ENCODE peak calls at places on chromosomes 7 and 10, in four cellular contexts. One of them, this sample, is unnamed.

GRCh38 chr7:13742719-13743640 is 246.5 kb downstream of the ETV1 start:
- DNase-seq in astrocyte of the cerebellum: peak
- DNase-seq in Peyer's patch: peak
- DNase-seq in PC-3: peak
- DNase-seq in this sample: peak

GRCh38 chr7:69603937-69604494 is 5.7 kb downstream of the AUTS2 start:
- DNase-seq in astrocyte of the cerebellum: no peak
- DNase-seq in Peyer's patch: no peak
- DNase-seq in PC-3: no peak
- DNase-seq in this sample: peak

GRCh38 chr7:102248456-102249395 is 37.9 kb upstream of the SH2B2 start:
- DNase-seq in astrocyte of the cerebellum: no peak
- DNase-seq in Peyer's patch: no peak
- DNase-seq in PC-3: no peak
- DNase-seq in this sample: no peak

GRCh38 chr7:132915652-132916051 is 166.2 kb downstream of the CHCHD3 start:
- DNase-seq in astrocyte of the cerebellum: no peak
- DNase-seq in Peyer's patch: no peak
- DNase-seq in PC-3: no peak
- DNase-seq in this sample: no peak

GRCh38 chr10:97037365-97038361 is 148.1 kb downstream of the SLIT1 start:
- DNase-seq in astrocyte of the cerebellum: peak
- DNase-seq in Peyer's patch: peak
- DNase-seq in PC-3: peak
- DNase-seq in this sample: peak

GRCh38 chr10:34343764-34344163 is 471.3 kb downstream of the PARD3 start:
- DNase-seq in astrocyte of the cerebellum: no peak
- DNase-seq in Peyer's patch: no peak
- DNase-seq in PC-3: peak
- DNase-seq in this sample: no peak

GRCh38 chr7:142887282-142888015 is 1.9 kb upstream of the TRPV6 start:
- DNase-seq in astrocyte of the cerebellum: no peak
- DNase-seq in Peyer's patch: peak
- DNase-seq in PC-3: no peak
- DNase-seq in this sample: no peak

GRCh38 chr7:27442446-27442845 is 199.8 kb downstream of the EVX1 start:
- DNase-seq in astrocyte of the cerebellum: no peak
- DNase-seq in Peyer's patch: no peak
- DNase-seq in PC-3: peak
- DNase-seq in this sample: no peak

GRCh38 chr10:83605783-83606182 is 533.5 kb upstream of the GHITM start:
- DNase-seq in astrocyte of the cerebellum: no peak
- DNase-seq in Peyer's patch: no peak
- DNase-seq in PC-3: no peak
- DNase-seq in this sample: no peak

GRCh38 chr7:158057446-158057845 is 530.2 kb downstream of the PTPRN2 start:
- DNase-seq in astrocyte of the cerebellum: no peak
- DNase-seq in Peyer's patch: no peak
- DNase-seq in PC-3: no peak
- DNase-seq in this sample: no peak

GRCh38 chr7:13682626-13683025 is 306.8 kb downstream of the ETV1 start:
- DNase-seq in astrocyte of the cerebellum: no peak
- DNase-seq in Peyer's patch: no peak
- DNase-seq in PC-3: no peak
- DNase-seq in this sample: no peak

GRCh38 chr7:93890464-93891068 is at the start of gene TFPI2:
- DNase-seq in astrocyte of the cerebellum: no peak
- DNase-seq in Peyer's patch: no peak
- DNase-seq in PC-3: peak
- DNase-seq in this sample: peak

GRCh38 chr7:121753965-121754364 is 119.0 kb upstream of the PTPRZ1 start:
- DNase-seq in astrocyte of the cerebellum: no peak
- DNase-seq in Peyer's patch: no peak
- DNase-seq in PC-3: no peak
- DNase-seq in this sample: no peak

GRCh38 chr7:37494940-37495339 is 46.3 kb upstream of the ELMO1 start:
- DNase-seq in astrocyte of the cerebellum: no peak
- DNase-seq in Peyer's patch: no peak
- DNase-seq in PC-3: no peak
- DNase-seq in this sample: no peak

GRCh38 chr7:69635572-69636190 is 37.4 kb downstream of the AUTS2 start:
- DNase-seq in astrocyte of the cerebellum: no peak
- DNase-seq in Peyer's patch: no peak
- DNase-seq in PC-3: no peak
- DNase-seq in this sample: no peak

GRCh38 chr7:96920713-96921112 is 84.6 kb upstream of the DLX6 start:
- DNase-seq in astrocyte of the cerebellum: no peak
- DNase-seq in Peyer's patch: no peak
- DNase-seq in PC-3: peak
- DNase-seq in this sample: no peak

GRCh38 chr10:102401735-102402511 is 6.4 kb downstream of the NFKB2 start:
- DNase-seq in astrocyte of the cerebellum: no peak
- DNase-seq in Peyer's patch: no peak
- DNase-seq in PC-3: peak
- DNase-seq in this sample: no peak

GRCh38 chr10:68463365-68464093 is 8.2 kb downstream of the DNA2 start:
- DNase-seq in astrocyte of the cerebellum: no peak
- DNase-seq in Peyer's patch: no peak
- DNase-seq in PC-3: no peak
- DNase-seq in this sample: no peak

GRCh38 chr7:77310982-77311381 is 105.2 kb downstream of the GSAP start:
- DNase-seq in astrocyte of the cerebellum: no peak
- DNase-seq in Peyer's patch: no peak
- DNase-seq in PC-3: no peak
- DNase-seq in this sample: no peak

GRCh38 chr7:33757563-33758165 is 147.7 kb upstream of the BMPER start:
- DNase-seq in astrocyte of the cerebellum: peak
- DNase-seq in Peyer's patch: no peak
- DNase-seq in PC-3: peak
- DNase-seq in this sample: peak

GRCh38 chr10:91891285-91892001 is 17.8 kb downstream of the FGFBP3 start:
- DNase-seq in astrocyte of the cerebellum: no peak
- DNase-seq in Peyer's patch: no peak
- DNase-seq in PC-3: peak
- DNase-seq in this sample: no peak

GRCh38 chr10:74056081-74056818 is 58.3 kb downstream of the VCL start:
- DNase-seq in astrocyte of the cerebellum: no peak
- DNase-seq in Peyer's patch: no peak
- DNase-seq in PC-3: peak
- DNase-seq in this sample: peak

GRCh38 chr10:14114791-14115190 is 215.9 kb downstream of the FRMD4A start:
- DNase-seq in astrocyte of the cerebellum: no peak
- DNase-seq in Peyer's patch: no peak
- DNase-seq in PC-3: no peak
- DNase-seq in this sample: no peak

GRCh38 chr10:12388671-12389070 is 39.3 kb downstream of the CAMK1D start:
- DNase-seq in astrocyte of the cerebellum: no peak
- DNase-seq in Peyer's patch: no peak
- DNase-seq in PC-3: no peak
- DNase-seq in this sample: no peak

GRCh38 chr7:34453150-34453549 is 204.9 kb upstream of the NPSR1 start:
- DNase-seq in astrocyte of the cerebellum: peak
- DNase-seq in Peyer's patch: no peak
- DNase-seq in PC-3: no peak
- DNase-seq in this sample: no peak

GRCh38 chr7:65436163-65436562 is 62.5 kb downstream of the ZNF92 start:
- DNase-seq in astrocyte of the cerebellum: no peak
- DNase-seq in Peyer's patch: no peak
- DNase-seq in PC-3: no peak
- DNase-seq in this sample: no peak

GRCh38 chr10:100022403-100022802 is 12.7 kb upstream of the DNMBP start:
- DNase-seq in astrocyte of the cerebellum: peak
- DNase-seq in Peyer's patch: no peak
- DNase-seq in PC-3: peak
- DNase-seq in this sample: no peak

GRCh38 chr10:32983333-32983909 is 25.4 kb upstream of the ITGB1 start:
- DNase-seq in astrocyte of the cerebellum: peak
- DNase-seq in Peyer's patch: peak
- DNase-seq in PC-3: peak
- DNase-seq in this sample: peak

GRCh38 chr7:130641497-130641896 is 27.1 kb downstream of the COPG2 start:
- DNase-seq in astrocyte of the cerebellum: no peak
- DNase-seq in Peyer's patch: no peak
- DNase-seq in PC-3: no peak
- DNase-seq in this sample: no peak

GRCh38 chr10:126723226-126723625 is 52.7 kb upstream of the C10orf90 start:
- DNase-seq in astrocyte of the cerebellum: no peak
- DNase-seq in Peyer's patch: no peak
- DNase-seq in PC-3: no peak
- DNase-seq in this sample: no peak

GRCh38 chr7:40706829-40707228 is 572.0 kb downstream of the SUGCT start:
- DNase-seq in astrocyte of the cerebellum: no peak
- DNase-seq in Peyer's patch: no peak
- DNase-seq in PC-3: no peak
- DNase-seq in this sample: no peak

GRCh38 chr7:22356855-22357310 is at the start of gene RAPGEF5:
- DNase-seq in astrocyte of the cerebellum: no peak
- DNase-seq in Peyer's patch: peak
- DNase-seq in PC-3: peak
- DNase-seq in this sample: peak

GRCh38 chr7:90713628-90714027 is 117.5 kb downstream of the CDK14 start:
- DNase-seq in astrocyte of the cerebellum: no peak
- DNase-seq in Peyer's patch: no peak
- DNase-seq in PC-3: no peak
- DNase-seq in this sample: no peak

GRCh38 chr10:77062381-77062780 is 575.2 kb downstream of the KCNMA1 start:
- DNase-seq in astrocyte of the cerebellum: no peak
- DNase-seq in Peyer's patch: no peak
- DNase-seq in PC-3: no peak
- DNase-seq in this sample: no peak

GRCh38 chr10:20956843-20957242 is 59.7 kb upstream of the NEBL start:
- DNase-seq in astrocyte of the cerebellum: no peak
- DNase-seq in Peyer's patch: no peak
- DNase-seq in PC-3: no peak
- DNase-seq in this sample: no peak
- TF ChIP-seq CTCF in astrocyte of the cerebellum: no peak
- TF ChIP-seq CTCF in Peyer's patch: no peak
- TF ChIP-seq CTCF in PC-3: no peak
- TF ChIP-seq CTCF in this sample: no peak

DNA sequence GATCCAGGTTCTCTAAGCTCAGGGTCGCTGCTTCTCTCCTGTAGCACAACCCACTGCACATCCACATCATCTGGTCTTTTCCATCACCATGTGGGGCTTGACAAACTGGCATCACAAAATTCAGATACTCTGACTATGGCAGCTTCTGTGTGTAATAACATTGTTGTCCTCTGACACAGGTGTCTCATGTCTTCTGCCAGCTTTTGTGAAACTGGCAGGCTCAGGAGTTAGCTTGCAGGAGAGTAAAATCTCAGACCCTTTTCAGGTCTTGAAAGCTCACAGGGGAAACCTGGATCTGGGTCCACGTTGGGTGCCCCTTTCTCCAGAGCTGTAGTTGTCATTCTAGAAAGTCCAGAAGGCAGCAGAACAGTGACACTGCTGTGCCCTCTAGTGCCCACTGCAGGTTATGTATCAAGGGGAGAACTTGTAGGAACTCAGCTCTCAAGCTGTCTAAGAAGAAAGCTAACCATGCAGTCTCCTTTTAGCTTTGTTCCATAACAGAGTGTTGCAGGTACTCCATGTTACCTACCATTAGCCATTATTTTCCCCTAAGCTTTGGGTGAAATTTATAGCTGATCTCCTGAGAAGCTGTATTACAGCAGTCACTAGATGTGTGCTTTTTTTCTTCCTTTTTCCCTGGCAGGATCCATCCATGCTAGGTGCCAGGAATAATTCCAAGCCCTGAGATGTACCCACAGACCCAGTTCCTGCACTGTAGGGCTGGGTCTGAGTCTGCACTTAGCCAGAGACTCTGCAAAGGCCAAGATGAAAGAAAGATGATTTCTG is 102.7 kb downstream of the ZNF248 start:
- DNase-seq in astrocyte of the cerebellum: no peak
- DNase-seq in Peyer's patch: no peak
- DNase-seq in PC-3: peak
- DNase-seq in this sample: peak
- TF ChIP-seq CTCF in astrocyte of the cerebellum: no peak
- TF ChIP-seq CTCF in Peyer's patch: no peak
- TF ChIP-seq CTCF in PC-3: peak
- TF ChIP-seq CTCF in this sample: no peak

DNA sequence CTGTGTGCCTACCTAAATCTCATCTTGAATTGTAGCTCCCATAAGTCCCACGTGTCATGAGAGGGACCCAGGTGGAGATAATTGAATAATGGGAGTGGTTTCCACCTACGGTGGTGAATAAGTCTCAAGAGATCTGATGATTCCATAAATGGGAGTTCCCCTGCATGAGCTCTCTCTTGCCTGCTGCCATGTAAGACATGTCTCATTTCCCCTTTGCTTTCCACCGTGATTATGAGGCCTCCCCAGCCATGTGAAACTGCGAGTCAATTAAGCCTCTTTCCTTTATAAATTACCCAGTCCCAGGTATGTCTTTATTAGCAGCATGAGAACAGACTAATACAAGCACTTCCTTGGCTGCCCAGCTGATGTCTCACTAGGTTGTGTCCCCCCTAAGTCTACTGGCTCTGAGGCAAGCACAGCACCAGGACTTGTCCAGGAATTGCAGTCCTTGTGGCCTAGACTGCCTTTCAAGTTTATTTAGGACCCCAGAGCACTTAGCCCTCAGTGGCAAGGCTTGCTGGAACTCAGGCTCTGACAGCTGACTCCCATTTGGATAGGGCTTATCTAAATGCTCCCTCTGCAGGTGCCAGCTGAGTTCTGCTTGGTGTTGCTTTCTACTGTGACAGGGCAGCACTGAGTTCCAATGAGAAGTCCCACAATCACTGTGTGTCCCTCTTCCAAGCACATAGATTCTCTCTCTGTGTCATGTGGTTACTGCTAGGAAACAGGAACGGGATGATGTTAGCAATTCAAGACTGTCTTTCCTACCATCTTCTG is 59.0 kb upstream of the TAS2R16 start:
- DNase-seq in astrocyte of the cerebellum: no peak
- DNase-seq in Peyer's patch: no peak
- DNase-seq in PC-3: peak
- DNase-seq in this sample: no peak
- TF ChIP-seq CTCF in astrocyte of the cerebellum: peak
- TF ChIP-seq CTCF in Peyer's patch: no peak
- TF ChIP-seq CTCF in PC-3: peak
- TF ChIP-seq CTCF in this sample: no peak

DNA sequence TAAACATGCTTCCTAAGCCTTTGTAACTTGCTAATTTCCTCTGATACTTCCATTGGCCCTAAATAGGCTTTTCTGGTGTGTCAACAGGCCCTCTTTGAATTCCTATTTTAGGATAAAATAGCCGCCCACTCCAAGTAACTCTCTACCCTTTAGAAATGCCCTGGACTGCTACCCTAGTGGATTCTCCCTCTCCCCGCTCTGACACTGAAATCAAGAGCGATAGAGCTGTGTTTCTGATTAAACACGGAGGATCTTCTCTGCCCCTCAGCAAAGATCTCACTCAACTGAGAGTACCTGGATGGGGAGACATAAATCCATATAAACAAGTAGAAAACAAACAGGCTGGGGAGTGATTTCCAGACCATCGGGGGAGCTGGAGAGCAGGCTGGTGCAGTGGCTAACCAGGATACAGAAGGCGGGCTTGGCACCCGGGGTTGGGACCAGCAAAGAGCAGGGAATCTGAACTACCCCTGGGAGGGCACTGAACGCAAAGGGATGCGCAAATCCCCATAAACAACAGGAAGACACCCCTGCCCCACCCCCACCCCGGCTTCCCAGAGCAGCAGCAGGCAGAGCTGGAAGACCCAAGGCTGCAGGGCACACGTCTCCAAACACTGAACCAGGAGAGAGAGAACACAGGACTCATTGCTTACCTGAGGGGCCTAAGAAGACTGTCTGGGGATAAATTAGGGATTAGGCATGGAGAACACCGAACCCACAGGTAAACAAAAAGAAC is 2.5 kb downstream of the ASB13 start:
- DNase-seq in astrocyte of the cerebellum: no peak
- DNase-seq in Peyer's patch: no peak
- DNase-seq in PC-3: no peak
- DNase-seq in this sample: no peak
- TF ChIP-seq CTCF in astrocyte of the cerebellum: no peak
- TF ChIP-seq CTCF in Peyer's patch: no peak
- TF ChIP-seq CTCF in PC-3: no peak
- TF ChIP-seq CTCF in this sample: no peak